ENCODE peak calls at places on chromosomes 7 and 10, in eight cellular contexts. U is NCI-H1436; V is CD8-positive, alpha-beta memory T cell; S is astrocyte of the spinal cord; A is activated CD4-positive, alpha-beta T cell treated with anti-CD3 and anti-CD28 coated beads, Interleukin-2, amount 50 U/mL, for 24 hours; N is cerebellum; W is activated T-helper 1 cell treated with anti-CD3 and anti-CD28 coated beads, Interleukin-2, amount 50 U/mL, for 16 hours; E is left cardiac atrium. C is an unnamed sample.
A peak's percentile ranks its signal among the peaks of the same experiment; 100 is the strongest.

GRCh38 chr7:126529833-126530232 is 722.9 kb downstream of the GRM8 start:
- DNase-seq in U (no peak), V (no peak), S (peak; percentile 3), A (no peak), N (no peak), W (no peak), E (no peak), C (no peak)

GRCh38 chr10:128466831-128467371 is 340.7 kb upstream of the MKI67 start:
- DNase-seq in U (no peak), V (no peak), S (no peak), A (no peak), N (no peak), W (no peak), E (no peak), C (no peak)

GRCh38 chr7:79988642-79989041 is 146.0 kb upstream of the GNAI1 start:
- DNase-seq in U (no peak), V (no peak), S (peak; percentile 69), A (no peak), N (no peak), W (no peak), E (no peak), C (no peak)

GRCh38 chr7:123682690-123683089 is 27.0 kb downstream of the LMOD2 start:
- DNase-seq in U (peak; percentile 16), V (peak; percentile 11), S (peak; percentile 78), A (no peak), N (peak; percentile 6), W (no peak), E (no peak), C (no peak)

GRCh38 chr10:26326874-26327273 is 110.3 kb downstream of the GAD2 start:
- DNase-seq in U (no peak), V (no peak), S (no peak), A (no peak), N (no peak), W (no peak), E (no peak), C (no peak)

GRCh38 chr10:102660891-102661613 is 16.8 kb downstream of the TRIM8 start:
- DNase-seq in U (no peak), V (peak; percentile 53), S (peak; percentile 59), A (peak; percentile 34), N (no peak), W (no peak), E (peak; percentile 71), C (no peak)

GRCh38 chr10:113995201-113995600 is 48.5 kb upstream of the ADRB1 start:
- DNase-seq in U (no peak), V (no peak), S (no peak), A (no peak), N (no peak), W (no peak), E (no peak), C (no peak)

GRCh38 chr10:6598679-6599078 is 18.6 kb upstream of the PRKCQ start:
- DNase-seq in U (no peak), V (no peak), S (no peak), A (no peak), N (no peak), W (no peak), E (no peak), C (no peak)

GRCh38 chr10:59586407-59586891 is 123.2 kb downstream of the SLC16A9 start:
- DNase-seq in U (no peak), V (no peak), S (no peak), A (no peak), N (no peak), W (no peak), E (no peak), C (no peak)

GRCh38 chr7:76375251-76375650 is 16.5 kb upstream of the YWHAG start:
- DNase-seq in U (no peak), V (no peak), S (no peak), A (no peak), N (no peak), W (no peak), E (no peak), C (no peak)

GRCh38 chr10:47027812-47028260 is 116.6 kb downstream of the PTPN20 start:
- DNase-seq in U (no peak), V (no peak), S (no peak), A (no peak), N (no peak), W (no peak), E (no peak), C (no peak)

GRCh38 chr10:131044379-131044778 is 267.1 kb downstream of the TCERG1L start:
- DNase-seq in U (no peak), V (no peak), S (no peak), A (no peak), N (no peak), W (no peak), E (no peak), C (no peak)